ENCODE peak calls at places on chromosome 10, in four cellular contexts. B is Panc1, D is lower lobe of right lung, F is transverse colon. C is an unnamed sample. For H3K4me1, the result is how much of the 10 kb centered on the place peaks cover.

GRCh38 chr10:84329094-84329611 is 764 bp downstream of the CCSER2 start:
- DNase-seq in B (no peak), D (no peak), F (peak), C (peak)

GRCh38 chr10:106395061-106395749 is 769.3 kb downstream of the SORCS1 start:
- DNase-seq in B (no peak), D (no peak), F (no peak), C (no peak)

GRCh38 chr10:108392286-108392685 is 1227.8 kb upstream of the SORCS1 start:
- DNase-seq in B (no peak), D (no peak), F (no peak), C (no peak)

GRCh38 chr10:3972460-3973366 is 187.7 kb upstream of the KLF6 start:
- DNase-seq in B (no peak), D (no peak), F (no peak), C (peak)

GRCh38 chr10:89414879-89415821 is 782 bp downstream of the IFIT5 start:
- DNase-seq in B (no peak), D (peak), F (peak), C (peak)

GRCh38 chr10:24873281-24873683 is 79.1 kb downstream of the PRTFDC1 start:
- DNase-seq in B (no peak), D (no peak), F (no peak), C (no peak)

GRCh38 chr10:76082956-76083355 is 651.5 kb downstream of the LRMDA start:
- DNase-seq in B (no peak), D (no peak), F (peak), C (peak)

GRCh38 chr10:104080762-104081161 is 4.9 kb downstream of the COL17A1 start:
- DNase-seq in B (no peak), D (no peak), F (peak), C (peak)

GRCh38 chr10:86263209-86263608 is 103.4 kb downstream of the GRID1 start:
- DNase-seq in B (no peak), D (no peak), F (no peak), C (no peak)

GRCh38 chr10:30600005-30600404 is 29.5 kb downstream of the LYZL2 start:
- DNase-seq in B (no peak), D (no peak), F (no peak), C (no peak)

GRCh38 chr10:8456386-8456785 is 401.9 kb downstream of the GATA3 start:
- DNase-seq in B (no peak), D (no peak), F (no peak), C (no peak)

GRCh38 chr10:76299501-76299900 is 868.1 kb downstream of the LRMDA start:
- DNase-seq in B (no peak), D (no peak), F (no peak), C (no peak)

GRCh38 chr10:35328404-35329037 is 7.8 kb upstream of the CCNY start:
- DNase-seq in B (no peak), D (no peak), F (no peak), C (no peak)

GRCh38 chr10:132407846-132408278 is 10.9 kb downstream of the PWWP2B start:
- DNase-seq in B (no peak), D (peak), F (peak), C (peak)

GRCh38 chr10:78566216-78567135 is 502.3 kb upstream of the ZMIZ1 start:
- DNase-seq in B (no peak), D (no peak), F (no peak), C (no peak)

GRCh38 chr10:59393349-59393748 is 31.0 kb upstream of the FAM13C start:
- DNase-seq in B (no peak), D (no peak), F (no peak), C (no peak)

GRCh38 chr10:23338155-23338828 is 6.3 kb downstream of the C10orf67 start:
- DNase-seq in B (no peak), D (no peak), F (no peak), C (peak)

GRCh38 chr10:47033081-47033480 is 121.9 kb downstream of the PTPN20 start:
- DNase-seq in B (no peak), D (no peak), F (no peak), C (no peak)

GRCh38 chr10:117619710-117620405 is 77.3 kb downstream of the EMX2 start:
- DNase-seq in B (no peak), D (no peak), F (no peak), C (no peak)
- H3K4me1 ChIP-seq in B (under half), D (under half), F (under half), C (under half)

DNA sequence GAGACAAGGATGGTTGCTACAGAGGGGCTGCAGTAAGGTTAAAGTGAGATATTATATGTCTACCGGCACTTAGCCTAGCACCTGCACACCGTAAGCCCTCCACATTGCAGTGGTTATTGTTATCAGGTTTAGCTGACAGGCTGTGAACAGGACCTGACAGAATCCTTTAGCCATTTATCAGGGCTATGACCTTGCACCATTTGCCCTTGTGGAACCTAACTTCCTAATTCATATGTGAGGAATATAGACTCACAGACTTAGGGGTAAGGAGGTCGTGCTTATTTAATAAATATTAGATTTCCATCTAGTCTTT is 10.1 kb downstream of the NCOA4 start:
- DNase-seq in B (no peak), D (no peak), F (no peak), C (no peak)
- H3K4me3 ChIP-seq in B (no peak), D (peak), F (no peak), C (no peak)

DNA sequence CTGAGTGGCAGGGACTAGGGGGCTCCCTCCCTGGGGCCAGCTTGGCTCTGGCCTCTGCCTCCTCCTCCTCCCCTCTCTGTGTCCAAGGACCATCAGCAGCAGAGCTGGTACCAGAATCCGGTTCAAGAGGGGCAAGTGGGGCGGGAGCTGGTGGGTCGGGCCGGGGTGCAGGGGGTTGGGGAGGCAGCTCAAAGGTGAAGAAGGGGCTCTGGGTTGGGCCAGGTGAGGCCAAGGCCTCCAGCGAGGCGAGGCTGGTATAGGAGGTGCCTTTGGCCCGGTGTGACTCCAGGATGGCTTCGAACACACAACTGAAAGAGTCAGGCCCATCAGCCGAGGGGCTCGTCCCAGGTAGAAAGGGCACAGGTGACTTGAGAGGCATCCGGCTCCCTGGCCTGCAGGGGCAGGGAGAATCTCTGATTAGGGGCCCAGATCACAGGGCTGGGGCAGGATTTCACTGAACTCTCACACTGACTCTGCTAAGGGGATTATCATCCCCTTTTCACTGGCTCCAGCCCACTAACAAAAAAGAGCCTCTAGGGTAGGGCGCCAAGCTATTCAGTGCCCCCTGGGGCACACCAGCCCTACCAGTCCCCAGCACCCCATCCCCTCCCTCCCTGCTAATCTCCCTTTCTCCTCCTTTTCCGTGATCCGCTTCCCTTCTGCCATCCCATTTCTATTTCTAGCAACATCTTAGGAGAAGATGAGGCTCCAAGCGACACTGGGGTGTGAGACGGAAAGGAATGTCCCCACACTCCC is 4.6 kb downstream of the PSD start:
- DNase-seq in B (no peak), D (no peak), F (no peak), C (no peak)
- H3K27ac ChIP-seq in B (no peak), D (no peak), F (no peak), C (no peak)

GRCh38 chr10:50619882-50620281 is 3.9 kb downstream of the SGMS1 start:
- DNase-seq in B (no peak), D (no peak), F (no peak), C (no peak)
- H3K4me1 ChIP-seq in B (under half), D (under half), F (under half), C (under half)

GRCh38 chr10:43402176-43402575 is 6.8 kb downstream of the HNRNPF start:
- DNase-seq in B (no peak), D (no peak), F (no peak), C (no peak)

GRCh38 chr10:43402880-43403452 is 6.0 kb downstream of the HNRNPF start:
- DNase-seq in B (no peak), D (no peak), F (peak), C (peak)

GRCh38 chr10:43401627-43402026 is 7.4 kb downstream of the HNRNPF start:
- DNase-seq in B (no peak), D (no peak), F (no peak), C (no peak)

GRCh38 chr10:43404675-43405221 is 4.2 kb downstream of the HNRNPF start:
- DNase-seq in B (no peak), D (no peak), F (no peak), C (no peak)

DNA sequence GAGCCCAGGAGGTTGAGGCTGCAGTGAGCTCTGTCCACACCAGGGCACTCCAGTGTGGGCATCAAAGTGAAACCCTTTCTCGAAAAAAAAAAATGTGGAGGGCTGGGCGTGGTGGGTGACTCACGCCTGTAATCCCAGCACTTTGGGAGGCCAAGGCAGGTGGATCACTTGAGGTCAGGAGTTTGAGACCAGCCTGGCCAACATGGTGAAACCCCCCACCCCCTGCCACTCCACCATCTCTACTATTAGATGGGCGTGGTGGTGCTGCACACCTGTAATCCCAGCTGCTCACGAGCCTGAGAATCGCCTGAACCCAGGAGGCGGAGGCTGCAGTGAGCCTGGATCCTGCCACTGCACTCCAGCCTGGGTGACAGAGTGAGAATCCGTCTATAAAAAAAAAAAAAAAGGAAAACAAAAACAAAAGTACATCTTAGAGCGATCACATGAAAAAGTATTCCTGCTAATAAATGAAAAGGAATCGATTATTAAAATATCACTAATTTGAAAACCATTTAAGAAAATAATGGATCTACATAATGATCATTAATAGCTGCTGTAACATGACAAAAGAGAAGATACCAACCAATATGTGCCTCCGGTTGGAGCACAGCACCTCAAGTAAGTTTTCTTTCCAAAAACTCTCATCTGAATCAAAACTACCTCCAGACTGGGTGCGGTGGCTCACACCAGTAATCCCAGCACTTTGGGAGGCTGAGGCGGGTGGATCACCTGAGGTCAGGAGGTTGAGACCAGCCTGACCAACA is 4.9 kb downstream of the HNRNPF start:
- DNase-seq in B (no peak), D (no peak), F (no peak), C (peak)
- H3K4me3 ChIP-seq in B (peak), D (peak), F (no peak), C (no peak)

C was measured in small intestine.